ENCODE peak calls at places on chromosomes 16 and 17, in five cellular contexts. Z, Q, B, S and I are unnamed samples.

GRCh38 chr17:8630227-8630801 is at the start of gene MYH10:
- DNase-seq in B (no peak), Z (no peak), S (no peak), Q (no peak), I (no peak)

GRCh38 chr16:11052080-11052808 is 107.9 kb downstream of the CLEC16A start:
- DNase-seq in S (no peak), Z (no peak), B (peak), Q (no peak), I (no peak)

GRCh38 chr16:12257926-12258561 is 281.5 kb downstream of the SNX29 start:
- DNase-seq in B (no peak), Q (no peak), Z (no peak), S (no peak), I (no peak)

GRCh38 chr16:2785101-2785991 is 2.0 kb downstream of the PRSS33 start:
- DNase-seq in B (no peak), Z (no peak), Q (peak), S (no peak), I (no peak)

GRCh38 chr16:50591209-50591608 is 43.0 kb downstream of the NKD1 start:
- DNase-seq in Z (no peak), Q (no peak), S (no peak), B (no peak), I (no peak)

GRCh38 chr17:68198931-68199836 is 48.7 kb upstream of the AMZ2 start:
- DNase-seq in S (peak), Z (no peak), B (no peak), Q (peak), I (no peak)

GRCh38 chr16:49048557-49048956 is 233.1 kb downstream of the CBLN1 start:
- DNase-seq in B (no peak), S (no peak), Q (no peak), Z (peak), I (no peak)

GRCh38 chr17:42307362-42307927 is 19.1 kb downstream of the STAT5A start:
- DNase-seq in Q (no peak), Z (no peak), B (no peak), S (no peak), I (no peak)

GRCh38 chr16:68514511-68514910 is 24.6 kb upstream of the ZFP90 start:
- DNase-seq in B (no peak), Z (no peak), S (no peak), Q (no peak), I (no peak)

GRCh38 chr17:44599298-44600175 is 42.3 kb downstream of the FZD2 start:
- DNase-seq in B (no peak), S (no peak), Z (no peak), Q (no peak), I (peak)

GRCh38 chr16:68396481-68396880 is 51.8 kb downstream of the SMPD3 start:
- DNase-seq in Z (peak), Q (peak), S (no peak), B (no peak), I (peak)

GRCh38 chr16:14364386-14365199 is 265.5 kb downstream of the PARN start:
- DNase-seq in Z (peak), Q (no peak), S (no peak), B (no peak), I (no peak)

GRCh38 chr17:82315703-82316358 is 1.6 kb downstream of the CD7 start:
- DNase-seq in B (no peak), Q (no peak), Z (no peak), S (no peak), I (no peak)

GRCh38 chr17:67633751-67634191 is 84.0 kb upstream of the NOL11 start:
- DNase-seq in S (no peak), B (no peak), Z (no peak), Q (no peak), I (peak)

GRCh38 chr17:41383690-41384089 is 1.6 kb upstream of the KRT34 start:
- DNase-seq in B (no peak), Z (no peak), Q (no peak), S (no peak), I (no peak)

GRCh38 chr16:57623251-57624043 is 5.0 kb upstream of the ADGRG1 start:
- DNase-seq in Q (no peak), S (peak), Z (peak), B (no peak), I (no peak)

GRCh38 chr16:68802190-68802589 is 41.1 kb upstream of the TANGO6 start:
- DNase-seq in B (no peak), Q (no peak), S (no peak), Z (no peak), I (no peak)

GRCh38 chr16:10988164-10988803 is 43.9 kb downstream of the CLEC16A start:
- DNase-seq in B (no peak), Z (no peak), S (peak), Q (no peak), I (no peak)

GRCh38 chr16:75099738-75100615 is 16.6 kb downstream of the LDHD start:
- DNase-seq in Z (no peak), S (no peak), B (no peak), Q (peak), I (peak)

GRCh38 chr16:19128454-19129210 is 14.9 kb downstream of the ITPRIPL2 start:
- DNase-seq in B (no peak), Z (no peak), Q (no peak), S (no peak), I (no peak)

GRCh38 chr17:7589204-7589868 is 558 bp downstream of the SOX15 start:
- DNase-seq in S (peak), Q (peak), B (no peak), Z (no peak), I (peak)

GRCh38 chr16:23389201-23389600 is 63.8 kb downstream of the COG7 start:
- DNase-seq in Z (no peak), B (no peak), Q (no peak), S (no peak), I (no peak)

GRCh38 chr16:88464447-88465318 is 11.6 kb downstream of the ZFPM1 start:
- DNase-seq in B (no peak), Q (peak), S (no peak), Z (no peak), I (peak)

GRCh38 chr16:65083181-65083845 is 38.5 kb downstream of the CDH11 start:
- DNase-seq in B (no peak), S (no peak), Z (no peak), Q (no peak), I (no peak)

GRCh38 chr17:82947051-82947991 is 107.5 kb upstream of the ZNF750 start:
- DNase-seq in B (no peak), S (no peak), Z (no peak), Q (no peak), I (no peak)

GRCh38 chr17:70169707-70170597 is 620 bp downstream of the KCNJ2 start:
- DNase-seq in Z (no peak), Q (no peak), S (no peak), B (no peak), I (peak)

GRCh38 chr16:25014500-25015147 is 545 bp downstream of the ARHGAP17 start:
- DNase-seq in Q (peak), Z (no peak), B (no peak), S (peak), I (peak)

GRCh38 chr17:82327757-82328140 is 5.8 kb downstream of the SECTM1 start:
- DNase-seq in Q (no peak), S (no peak), Z (no peak), B (no peak), I (no peak)

GRCh38 chr16:47244206-47244605 is 100.5 kb upstream of the NETO2 start:
- DNase-seq in S (no peak), Z (no peak), B (no peak), Q (no peak), I (no peak)

GRCh38 chr17:38852771-38853291 is 690 bp downstream of the RPL23 start:
- DNase-seq in S (no peak), Q (no peak), Z (no peak), B (no peak), I (no peak)

GRCh38 chr16:67967956-67968439 is 439 bp downstream of the SLC12A4 start:
- DNase-seq in B (no peak), Z (no peak), Q (peak), S (peak), I (peak)

GRCh38 chr16:74563828-74564263 is 43.1 kb downstream of the GLG1 start:
- DNase-seq in Q (no peak), Z (peak), S (no peak), B (no peak), I (no peak)

GRCh38 chr16:1070084-1070987 is 2.2 kb upstream of the SSTR5 start:
- DNase-seq in Z (no peak), Q (no peak), S (no peak), B (no peak), I (no peak)

GRCh38 chr16:57519796-57520360 is 16.5 kb downstream of the CCDC102A start:
- DNase-seq in Z (peak), Q (peak), S (peak), B (no peak), I (peak)

GRCh38 chr17:81734405-81735055 is 22.4 kb downstream of the SLC25A10 start:
- DNase-seq in Q (no peak), S (no peak), B (no peak), Z (no peak), I (no peak)

GRCh38 chr17:40487371-40488020 is 13.9 kb downstream of the TNS4 start:
- DNase-seq in S (no peak), Q (no peak), Z (no peak), B (no peak), I (no peak)

GRCh38 chr17:4997302-4998026 is at the start of the genes INCA1 and KIF1C:
- DNase-seq in B (peak), S (peak), Z (peak), Q (peak), I (peak)
- TF ChIP-seq CTCF in B (no peak), S (no peak), Z (no peak), Q (no peak), I (peak)

DNA sequence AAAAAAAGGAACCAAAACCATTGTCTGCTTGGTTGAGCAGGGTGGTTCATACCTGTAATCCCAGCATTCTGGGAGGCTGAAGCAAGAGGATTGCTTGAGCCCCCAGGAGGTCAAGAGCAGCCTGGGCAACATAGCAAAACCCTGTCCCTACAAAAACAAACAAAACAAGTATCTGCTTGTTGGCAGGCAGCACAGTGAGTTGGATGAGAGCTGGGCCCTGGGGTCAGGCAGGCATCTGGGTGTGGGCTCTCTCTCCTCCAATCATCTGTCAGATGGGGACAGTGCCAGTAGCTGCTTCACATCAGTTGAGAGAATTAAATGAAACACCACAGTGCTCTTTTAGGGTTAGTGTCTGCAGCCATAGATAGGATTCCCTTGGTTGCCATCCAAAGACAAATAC is 5.8 kb downstream of the ARMC7 start:
- DNase-seq in Q (no peak), B (no peak), Z (no peak), S (no peak), I (no peak)
- TF ChIP-seq MAX in Q (no peak), B (no peak), Z (no peak), S (no peak), I (no peak)

GRCh38 chr17:17035490-17035889 is 6.8 kb upstream of the MPRIP start:
- DNase-seq in Z (no peak), Q (no peak), S (no peak), B (no peak), I (no peak)
- H2AFZ ChIP-seq in Z (no peak), Q (no peak), S (no peak), B (no peak), I (no peak)

GRCh38 chr16:31780342-31780741 is 93.3 kb upstream of the ZNF267 start:
- DNase-seq in B (no peak), S (no peak), Z (no peak), Q (no peak), I (no peak)

GRCh38 chr16:31785126-31785525 is 88.5 kb upstream of the ZNF267 start:
- DNase-seq in B (no peak), S (no peak), Z (no peak), Q (no peak), I (no peak)
- TF ChIP-seq CTCF in B (no peak), S (no peak), Z (no peak), Q (no peak), I (no peak)

GRCh38 chr17:51120357-51120738 is 320 bp downstream of the SPAG9 start:
- DNase-seq in B (no peak), S (no peak), Q (peak), Z (no peak), I (peak)
- TF ChIP-seq MAX in B (peak), S (peak), Q (no peak), Z (no peak), I (no peak)

DNA sequence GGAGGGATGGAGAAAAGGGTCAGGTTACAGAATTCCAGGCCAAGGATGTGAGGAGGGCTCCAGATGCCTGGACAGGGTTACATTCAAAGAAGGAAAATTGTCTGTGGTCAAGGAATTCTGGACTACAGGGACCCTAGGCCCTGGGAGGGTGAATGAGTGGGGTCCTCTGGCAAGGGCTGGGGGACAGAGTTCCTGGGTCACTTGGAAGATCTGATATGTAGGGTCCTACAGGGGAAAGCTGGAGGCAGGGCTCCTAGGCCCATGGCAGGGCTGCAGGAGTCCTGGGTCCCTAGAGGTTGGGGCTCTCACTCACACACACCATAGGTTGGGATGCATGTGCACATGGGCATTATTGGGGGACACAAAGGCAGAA is 46.3 kb upstream of the ACSM2B start:
- DNase-seq in B (no peak), S (no peak), Q (no peak), Z (no peak), I (no peak)
- H2AFZ ChIP-seq in B (no peak), S (no peak), Q (no peak), Z (no peak), I (no peak)

GRCh38 chr17:35774499-35774898 is 13.8 kb downstream of the C17orf50 start:
- DNase-seq in Z (no peak), Q (peak), B (no peak), S (no peak), I (peak)
- TF ChIP-seq CTCF in Z (no peak), Q (no peak), B (no peak), S (no peak), I (no peak)

DNA sequence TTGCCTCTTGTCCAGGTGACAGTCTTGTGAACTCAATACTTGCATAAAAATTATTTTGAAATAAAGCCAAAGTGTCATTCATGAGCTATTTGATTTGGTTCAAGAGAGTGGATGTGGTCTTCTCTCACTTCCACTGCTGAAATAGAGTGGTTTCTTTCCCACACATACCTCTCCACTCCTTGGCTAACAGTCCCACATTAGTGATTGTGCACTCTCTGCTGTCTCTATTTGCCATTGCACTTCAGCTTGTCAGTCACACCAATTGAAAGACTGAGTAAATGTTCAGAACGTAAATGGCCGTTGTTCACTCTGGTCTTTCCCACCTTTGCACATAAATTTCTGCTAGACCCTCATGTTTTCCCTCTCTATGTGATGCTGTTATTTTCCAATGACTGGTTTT is 197.4 kb downstream of the FTO start:
- DNase-seq in Z (no peak), B (no peak), S (no peak), Q (no peak), I (no peak)
- TF ChIP-seq MAX in Z (no peak), B (no peak), S (no peak), Q (no peak), I (no peak)

GRCh38 chr16:70579648-70580630 is 56.3 kb downstream of the SF3B3 start:
- DNase-seq in B (no peak), Z (no peak), Q (peak), S (no peak), I (no peak)

GRCh38 chr16:70576431-70577255 is 53.0 kb downstream of the SF3B3 start:
- DNase-seq in B (peak), Z (no peak), Q (no peak), S (no peak), I (peak)

GRCh38 chr16:70578035-70578434 is 54.4 kb downstream of the SF3B3 start:
- DNase-seq in Z (no peak), S (no peak), B (no peak), Q (no peak), I (no peak)

GRCh38 chr16:70577256-70577698 is 53.7 kb downstream of the SF3B3 start:
- DNase-seq in S (peak), B (no peak), Q (no peak), Z (peak), I (peak)

GRCh38 chr16:70579248-70579647 is 55.6 kb downstream of the SF3B3 start:
- DNase-seq in Q (no peak), B (no peak), S (no peak), Z (no peak), I (no peak)
- H2AFZ ChIP-seq in Q (no peak), B (no peak), S (no peak), Z (no peak), I (no peak)